ENCODE peak calls at places on chromosomes 3 and 15, in seven cellular contexts. I is psoas muscle, P is heart left ventricle, B is RWPE1, D is body of pancreas, W is lung, V is tibial nerve. N is an unnamed sample.

GRCh38 chr3:184688251-184688851 is 23.5 kb downstream of the MAGEF1 start:
- DNase-seq in I (no peak), P (peak; percentile 50), B (no peak), D (peak; percentile 34), W (no peak), V (peak; percentile 20), N (peak; percentile 66)

GRCh38 chr3:71581981-71582611 is 1.4 kb downstream of the FOXP1 start:
- DNase-seq in I (peak; percentile 76), P (peak; percentile 59), B (no peak), D (peak; percentile 52), W (peak; percentile 67), V (peak; percentile 46), N (peak; percentile 58)

GRCh38 chr3:11380314-11380713 is 108.1 kb downstream of the ATG7 start:
- DNase-seq in I (no peak), P (no peak), B (no peak), D (no peak), W (no peak), V (no peak), N (no peak)

GRCh38 chr3:123050666-123051065 is 16.2 kb upstream of the PDIA5 start:
- DNase-seq in I (no peak), P (no peak), B (no peak), D (no peak), W (no peak), V (no peak), N (no peak)

GRCh38 chr15:70260096-70260495 is 162.4 kb upstream of the TLE3 start:
- DNase-seq in I (no peak), P (peak; percentile 2), B (no peak), D (no peak), W (no peak), V (no peak), N (no peak)

GRCh38 chr3:20185364-20185732 is 658 bp downstream of the SGO1 start:
- DNase-seq in I (no peak), P (no peak), B (no peak), D (no peak), W (no peak), V (no peak), N (no peak)

GRCh38 chr3:114877378-114878118 is 269.5 kb downstream of the ZBTB20 start:
- DNase-seq in I (no peak), P (no peak), B (no peak), D (no peak), W (no peak), V (no peak), N (no peak)

GRCh38 chr15:68543546-68544008 is 35.2 kb upstream of the CORO2B start:
- DNase-seq in I (no peak), P (peak; percentile 59), B (no peak), D (no peak), W (no peak), V (no peak), N (no peak)

GRCh38 chr3:194296448-194296831 is 54.7 kb downstream of the CPN2 start:
- DNase-seq in I (no peak), P (no peak), B (peak; percentile 92), D (peak; percentile 82), W (no peak), V (no peak), N (peak; percentile 74)

GRCh38 chr3:105385868-105386508 is 19.3 kb downstream of the ALCAM start:
- DNase-seq in I (no peak), P (no peak), B (no peak), D (no peak), W (no peak), V (no peak), N (no peak)

GRCh38 chr3:56917740-56918568 is 116.2 kb upstream of the ARHGEF3 start:
- DNase-seq in I (no peak), P (no peak), B (no peak), D (no peak), W (no peak), V (no peak), N (no peak)

GRCh38 chr3:56919137-56919796 is 117.5 kb upstream of the ARHGEF3 start:
- DNase-seq in I (no peak), P (no peak), B (no peak), D (no peak), W (no peak), V (no peak), N (no peak)

GRCh38 chr3:56916697-56917336 is 115.1 kb upstream of the ARHGEF3 start:
- DNase-seq in I (no peak), P (no peak), B (no peak), D (no peak), W (no peak), V (no peak), N (no peak)

GRCh38 chr3:56915969-56916586 is 114.3 kb upstream of the ARHGEF3 start:
- DNase-seq in I (no peak), P (peak; percentile 62), B (no peak), D (peak; percentile 20), W (no peak), V (no peak), N (no peak)

GRCh38 chr3:56917337-56917697 is 115.6 kb upstream of the ARHGEF3 start:
- DNase-seq in I (no peak), P (no peak), B (no peak), D (no peak), W (no peak), V (no peak), N (no peak)
- H3K27ac ChIP-seq in I (no peak overlapping the region), P (peak overlapping the region; percentile 64), B (no peak overlapping the region), D (no peak overlapping the region), W (no peak overlapping the region), V (no peak overlapping the region), N (no peak overlapping the region)

GRCh38 chr15:63331456-63331855 is 50.2 kb downstream of the CA12 start:
- DNase-seq in I (no peak), P (no peak), B (peak; percentile 62), D (no peak), W (no peak), V (no peak), N (no peak)
- H3K27ac ChIP-seq in I (no peak overlapping the region), P (no peak overlapping the region), B (peak overlapping the region; percentile 34), D (no peak overlapping the region), W (no peak overlapping the region), V (no peak overlapping the region), N (no peak overlapping the region)

GRCh38 chr15:20345401-20345958 is 196.1 kb downstream of the GOLGA6L6 start:
- DNase-seq in I (peak; percentile 52), P (no peak), B (no peak), D (no peak), W (peak; percentile 30), V (no peak), N (no peak)

GRCh38 chr15:20340331-20340811 is 201.2 kb downstream of the GOLGA6L6 start:
- DNase-seq in I (peak; percentile 75), P (peak; percentile 80), B (no peak), D (peak; percentile 47), W (peak; percentile 64), V (no peak), N (peak; percentile 77)

GRCh38 chr15:20341901-20342605 is 199.5 kb downstream of the GOLGA6L6 start:
- DNase-seq in I (peak; percentile 90), P (peak; percentile 76), B (no peak), D (peak; percentile 62), W (peak; percentile 63), V (no peak), N (peak; percentile 86)

GRCh38 chr15:20344601-20345400 is 196.8 kb downstream of the GOLGA6L6 start:
- DNase-seq in I (peak; percentile 48), P (no peak), B (no peak), D (no peak), W (peak; percentile 29), V (no peak), N (no peak)

DNA sequence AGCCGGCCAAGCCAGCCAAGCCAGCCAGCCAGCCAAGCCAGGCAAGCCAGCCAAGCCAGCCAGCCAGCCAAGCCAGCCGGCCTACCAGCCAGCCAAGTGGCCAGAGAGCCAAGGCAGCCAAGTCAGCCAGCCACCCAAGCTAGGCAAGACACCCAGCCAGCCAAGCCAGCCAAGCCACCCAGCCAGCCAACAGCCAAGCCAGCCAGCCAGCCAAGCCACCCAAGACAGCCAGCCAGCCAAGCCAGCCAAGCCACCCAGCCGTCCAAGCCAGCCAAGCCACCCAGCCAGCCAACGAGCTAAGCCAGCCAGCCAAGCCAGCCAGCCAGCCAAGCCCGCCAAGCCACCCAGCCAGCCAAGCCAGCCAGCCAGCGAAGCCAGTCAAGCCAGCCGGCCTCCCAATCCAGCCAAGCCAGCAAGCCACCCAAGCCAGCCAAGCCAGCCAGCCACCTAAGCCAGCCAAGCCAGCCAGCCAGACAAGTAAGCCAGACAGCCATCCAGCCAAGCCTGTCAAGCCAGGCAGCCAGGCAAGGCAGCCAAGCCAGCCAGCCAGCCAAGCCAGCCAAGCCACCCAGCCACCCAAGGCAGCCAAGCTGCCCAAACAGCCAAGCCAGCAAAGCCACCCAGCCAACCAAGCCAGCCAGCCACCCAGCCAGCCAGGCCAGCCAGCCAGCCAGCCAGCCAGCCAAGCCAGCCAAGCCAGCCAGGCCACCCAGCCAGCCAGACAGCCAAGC is 200.5 kb downstream of the GOLGA6L6 start:
- DNase-seq in I (peak; percentile 89), P (peak; percentile 78), B (no peak), D (peak; percentile 64), W (peak; percentile 61), V (no peak), N (no peak)
- H3K27ac ChIP-seq in I (no peak overlapping the region), P (no peak overlapping the region), B (no peak overlapping the region), D (no peak overlapping the region), W (no peak overlapping the region), V (no peak overlapping the region), N (no peak overlapping the region)

DNA sequence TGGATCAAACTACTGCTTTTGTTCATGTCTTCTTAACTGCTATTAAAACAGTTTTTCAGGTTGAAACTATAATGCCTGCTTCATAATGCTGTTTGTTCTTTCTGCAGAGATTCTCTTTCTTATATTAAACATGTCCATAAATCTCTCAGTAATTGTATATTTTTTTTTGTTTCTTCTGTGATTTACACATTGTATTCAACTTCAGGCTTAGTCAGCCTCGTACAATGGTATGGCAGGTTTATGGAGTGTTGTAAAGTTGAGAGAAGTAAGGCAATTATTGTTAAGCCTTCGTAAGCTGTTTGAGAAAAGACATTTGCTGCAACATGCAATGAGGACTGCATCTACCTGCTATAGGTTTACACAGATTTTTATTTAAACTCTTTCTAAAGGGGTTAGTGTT is 977.1 kb downstream of the DIPK2A start:
- DNase-seq in I (no peak), P (no peak), B (no peak), D (no peak), W (no peak), V (no peak), N (no peak)
- H3K27ac ChIP-seq in I (no peak overlapping the region), P (no peak overlapping the region), B (no peak overlapping the region), D (no peak overlapping the region), W (no peak overlapping the region), V (no peak overlapping the region), N (no peak overlapping the region)

GRCh38 chr3:120469440-120470415 is 18.9 kb upstream of the FSTL1 start:
- DNase-seq in I (no peak), P (no peak), B (peak; percentile 88), D (no peak), W (no peak), V (no peak), N (no peak)
- H3K27ac ChIP-seq in I (no peak overlapping the region), P (peak overlapping the region; percentile 69), B (no peak overlapping the region), D (no peak overlapping the region), W (peak overlapping the region; percentile 61), V (no peak overlapping the region), N (peak overlapping the region; percentile 82)

N was measured in SJSA1.